ENCODE peak calls at places on chromosomes 5 and 9, in ten cellular contexts. U, A, Z, E, Y, T, M, Q, N and V are unnamed samples.

GRCh38 chr9:114367406-114367805 is 20.4 kb downstream of the AKNA start:
- DNase-seq in U (no peak), M (no peak), Z (no peak), E (no peak), T (no peak), Q (no peak), A (no peak), Y (no peak), N (no peak), V (no peak)

GRCh38 chr9:107875571-107875980 is 386.0 kb upstream of the KLF4 start:
- DNase-seq in E (no peak), Q (peak), N (no peak), Y (no peak), T (no peak), A (peak), Z (no peak), M (no peak), U (no peak), V (peak)

GRCh38 chr5:72556351-72557146 is 49.3 kb upstream of the ZNF366 start:
- DNase-seq in T (peak), Q (peak), Z (peak), N (no peak), A (peak), E (peak), Y (peak), M (peak), U (no peak), V (peak)

GRCh38 chr5:124438390-124439380 is 307.8 kb downstream of the ZNF608 start:
- DNase-seq in T (no peak), Y (no peak), U (no peak), E (peak), Q (no peak), Z (no peak), M (no peak), A (no peak), N (no peak), V (no peak)

GRCh38 chr5:65050826-65051498 is 282.2 kb downstream of the CWC27 start:
- DNase-seq in A (peak), E (no peak), Z (no peak), U (no peak), N (no peak), Y (no peak), Q (peak), T (no peak), M (no peak), V (peak)

GRCh38 chr5:71938886-71939285 is 168.4 kb upstream of the MAP1B start:
- DNase-seq in U (no peak), N (peak), T (no peak), A (no peak), Q (no peak), Z (no peak), E (peak), M (peak), Y (no peak), V (peak)

GRCh38 chr9:136726631-136727191 is 14.3 kb downstream of the DIPK1B start:
- DNase-seq in E (no peak), M (no peak), N (peak), Q (peak), Y (peak), A (peak), Z (no peak), T (no peak), U (no peak), V (no peak)

GRCh38 chr5:38157024-38157423 is 101.3 kb upstream of the EGFLAM start:
- DNase-seq in M (no peak), Q (no peak), A (no peak), T (no peak), E (no peak), N (no peak), Z (no peak), U (no peak), Y (no peak), V (no peak)

GRCh38 chr9:27765266-27765665 is 192.0 kb upstream of the C9orf72 start:
- DNase-seq in U (no peak), E (no peak), T (no peak), Q (no peak), Z (no peak), Y (peak), N (no peak), M (no peak), A (no peak), V (no peak)

GRCh38 chr9:13791816-13792215 is 512.3 kb upstream of the MPDZ start:
- DNase-seq in T (no peak), Z (no peak), Q (no peak), Y (no peak), A (no peak), E (no peak), N (no peak), M (no peak), U (no peak), V (no peak)

GRCh38 chr5:12870870-12871539 is 966.8 kb upstream of the CTNND2 start:
- DNase-seq in Q (no peak), T (no peak), Z (no peak), A (no peak), E (no peak), N (no peak), M (no peak), Y (no peak), U (no peak), V (no peak)

GRCh38 chr9:37730256-37730655 is 23.3 kb upstream of the TRMT10B start:
- DNase-seq in N (peak), M (no peak), Q (peak), E (no peak), A (peak), T (no peak), Z (no peak), Y (no peak), U (no peak), V (no peak)

GRCh38 chr5:96687812-96688453 is 25.8 kb downstream of the CAST start:
- DNase-seq in Q (peak), U (no peak), N (peak), E (peak), M (no peak), Z (no peak), A (peak), T (no peak), Y (peak), V (no peak)

GRCh38 chr5:75303419-75303818 is 33.6 kb upstream of the HMGCR start:
- DNase-seq in N (no peak), U (no peak), Q (no peak), Z (no peak), E (no peak), A (no peak), T (no peak), M (no peak), Y (no peak), V (no peak)